ENCODE peak calls at places on chromosomes 2 and 18, in six cellular contexts. N, C, Q, A, L and B are unnamed samples.

GRCh38 chr18:8301427-8302172 is 307.6 kb upstream of the RAB12 start:
- DNase-seq in N (peak), C (no peak), Q (no peak), A (no peak), L (no peak), B (no peak)

GRCh38 chr2:26969089-26969844 is 1.2 kb upstream of the MAPRE3 start:
- DNase-seq in N (peak), C (no peak), Q (no peak), A (no peak), L (no peak), B (no peak)

GRCh38 chr2:223214721-223215120 is 162.7 kb downstream of the KCNE4 start:
- DNase-seq in N (no peak), C (no peak), Q (no peak), A (no peak), L (no peak), B (peak)

GRCh38 chr2:69578201-69578555 is 65.4 kb downstream of the AAK1 start:
- DNase-seq in N (no peak), C (no peak), Q (no peak), A (no peak), L (no peak), B (no peak)

GRCh38 chr2:8215982-8216381 is 465.9 kb upstream of the ID2 start:
- DNase-seq in N (no peak), C (no peak), Q (no peak), A (no peak), L (no peak), B (no peak)

GRCh38 chr2:4549811-4550210 is 846.4 kb downstream of the DCDC2C start:
- DNase-seq in N (no peak), C (no peak), Q (no peak), A (no peak), L (no peak), B (no peak)

GRCh38 chr2:165110394-165110793 is 93.5 kb downstream of the SCN3A start:
- DNase-seq in N (no peak), C (no peak), Q (no peak), A (no peak), L (no peak), B (no peak)

GRCh38 chr2:1915746-1916145 is 171.4 kb upstream of the PXDN start:
- DNase-seq in N (no peak), C (no peak), Q (peak), A (no peak), L (no peak), B (no peak)

GRCh38 chr2:216002274-216002673 is 11.1 kb downstream of the MREG start:
- DNase-seq in N (no peak), C (no peak), Q (no peak), A (no peak), L (no peak), B (no peak)

GRCh38 chr18:43267818-43268217 is 9.5 kb downstream of the SYT4 start:
- DNase-seq in N (no peak), C (no peak), Q (no peak), A (no peak), L (no peak), B (no peak)

GRCh38 chr2:30679416-30680088 is 127.7 kb downstream of the CAPN13 start:
- DNase-seq in N (peak), C (no peak), Q (no peak), A (no peak), L (no peak), B (no peak)

GRCh38 chr2:84676295-84676694 is 160.0 kb downstream of the DNAH6 start:
- DNase-seq in N (peak), C (no peak), Q (no peak), A (no peak), L (no peak), B (peak)

GRCh38 chr2:111116843-111117665 is 3.7 kb upstream of the BCL2L11 start:
- DNase-seq in N (peak), C (peak), Q (peak), A (peak), L (peak), B (peak)

GRCh38 chr2:223598994-223599645 is 3.0 kb downstream of the SCG2 start:
- DNase-seq in N (peak), C (no peak), Q (no peak), A (no peak), L (no peak), B (peak)

GRCh38 chr2:61055557-61055956 is 10.1 kb upstream of the SANBR start:
- DNase-seq in N (peak), C (peak), Q (no peak), A (no peak), L (no peak), B (peak)

GRCh38 chr2:15584767-15585469 is 6.8 kb upstream of the DDX1 start:
- DNase-seq in N (peak), C (no peak), Q (no peak), A (no peak), L (no peak), B (no peak)

GRCh38 chr18:55400590-55401274 is 187.3 kb downstream of the TCF4 start:
- DNase-seq in N (peak), C (no peak), Q (no peak), A (no peak), L (no peak), B (peak)

GRCh38 chr18:8734496-8734895 is 29.1 kb downstream of the MTCL1 start:
- DNase-seq in N (no peak), C (no peak), Q (peak), A (no peak), L (no peak), B (no peak)

GRCh38 chr2:221708916-221709315 is 136.8 kb upstream of the EPHA4 start:
- DNase-seq in N (no peak), C (no peak), Q (no peak), A (no peak), L (no peak), B (no peak)

GRCh38 chr18:57433492-57434176 is 1.5 kb upstream of the ONECUT2 start:
- DNase-seq in N (no peak), C (no peak), Q (no peak), A (no peak), L (peak), B (no peak)

GRCh38 chr18:46148810-46149209 is 44.6 kb downstream of the HAUS1 start:
- DNase-seq in N (peak), C (peak), Q (no peak), A (peak), L (peak), B (peak)

GRCh38 chr2:8437228-8437948 is 244.5 kb upstream of the ID2 start:
- DNase-seq in N (no peak), C (no peak), Q (no peak), A (no peak), L (no peak), B (no peak)

GRCh38 chr2:128789221-128789620 is 470.6 kb upstream of the HS6ST1 start:
- DNase-seq in N (no peak), C (no peak), Q (no peak), A (no peak), L (no peak), B (no peak)

GRCh38 chr2:76311713-76312112 is 601.0 kb upstream of the GCFC2 start:
- DNase-seq in N (no peak), C (no peak), Q (no peak), A (no peak), L (no peak), B (no peak)

GRCh38 chr2:108928660-108929377 is 60.2 kb downstream of the EDAR start:
- DNase-seq in N (no peak), C (no peak), Q (no peak), A (peak), L (no peak), B (no peak)

GRCh38 chr2:130828461-130828860 is 8.3 kb upstream of the ARHGEF4 start:
- DNase-seq in N (no peak), C (no peak), Q (no peak), A (no peak), L (no peak), B (no peak)

GRCh38 chr2:236625156-236625690 is 55.6 kb downstream of the ACKR3 start:
- DNase-seq in N (no peak), C (no peak), Q (no peak), A (no peak), L (no peak), B (no peak)

GRCh38 chr18:63299837-63300787 is 19.5 kb downstream of the BCL2 start:
- DNase-seq in N (peak), C (no peak), Q (no peak), A (no peak), L (no peak), B (no peak)

GRCh38 chr2:60855989-60856669 is 25.2 kb upstream of the REL start:
- DNase-seq in N (no peak), C (no peak), Q (no peak), A (no peak), L (no peak), B (no peak)

GRCh38 chr2:102251042-102251848 is 60.1 kb upstream of the IL1RL1 start:
- DNase-seq in N (no peak), C (peak), Q (no peak), A (peak), L (no peak), B (no peak)

GRCh38 chr2:38856165-38856564 is 19.6 kb downstream of the DHX57 start:
- DNase-seq in N (peak), C (no peak), Q (no peak), A (no peak), L (no peak), B (peak)

GRCh38 chr18:46067431-46068007 is 4.5 kb downstream of the PSTPIP2 start:
- DNase-seq in N (peak), C (no peak), Q (no peak), A (no peak), L (no peak), B (peak)

GRCh38 chr2:131004446-131005209 is 88.6 kb downstream of the FAM168B start:
- DNase-seq in N (no peak), C (no peak), Q (no peak), A (no peak), L (no peak), B (no peak)

GRCh38 chr2:29573602-29574001 is 347.8 kb downstream of the ALK start:
- DNase-seq in N (no peak), C (no peak), Q (no peak), A (no peak), L (no peak), B (no peak)

GRCh38 chr2:3326182-3326537 is 51.5 kb downstream of the EIPR1 start:
- DNase-seq in N (no peak), C (no peak), Q (no peak), A (no peak), L (no peak), B (no peak)

GRCh38 chr2:121502246-121502645 is 28.4 kb upstream of the RNU4ATAC start:
- DNase-seq in N (peak), C (no peak), Q (no peak), A (no peak), L (no peak), B (peak)

GRCh38 chr2:20052872-20053281 is 1.4 kb upstream of the LAPTM4A start:
- DNase-seq in N (peak), C (no peak), Q (peak), A (no peak), L (no peak), B (peak)

GRCh38 chr2:118853129-118853640 is 5.7 kb upstream of the EN1 start:
- DNase-seq in N (no peak), C (no peak), Q (no peak), A (no peak), L (no peak), B (no peak)

GRCh38 chr2:118855451-118856279 is 8.2 kb upstream of the EN1 start:
- DNase-seq in N (peak), C (peak), Q (no peak), A (peak), L (peak), B (peak)

GRCh38 chr2:118854507-118855300 is 7.3 kb upstream of the EN1 start:
- DNase-seq in N (no peak), C (no peak), Q (peak), A (no peak), L (peak), B (no peak)

GRCh38 chr2:118852605-118853128 is 5.2 kb upstream of the EN1 start:
- DNase-seq in N (no peak), C (no peak), Q (no peak), A (no peak), L (peak), B (no peak)

DNA sequence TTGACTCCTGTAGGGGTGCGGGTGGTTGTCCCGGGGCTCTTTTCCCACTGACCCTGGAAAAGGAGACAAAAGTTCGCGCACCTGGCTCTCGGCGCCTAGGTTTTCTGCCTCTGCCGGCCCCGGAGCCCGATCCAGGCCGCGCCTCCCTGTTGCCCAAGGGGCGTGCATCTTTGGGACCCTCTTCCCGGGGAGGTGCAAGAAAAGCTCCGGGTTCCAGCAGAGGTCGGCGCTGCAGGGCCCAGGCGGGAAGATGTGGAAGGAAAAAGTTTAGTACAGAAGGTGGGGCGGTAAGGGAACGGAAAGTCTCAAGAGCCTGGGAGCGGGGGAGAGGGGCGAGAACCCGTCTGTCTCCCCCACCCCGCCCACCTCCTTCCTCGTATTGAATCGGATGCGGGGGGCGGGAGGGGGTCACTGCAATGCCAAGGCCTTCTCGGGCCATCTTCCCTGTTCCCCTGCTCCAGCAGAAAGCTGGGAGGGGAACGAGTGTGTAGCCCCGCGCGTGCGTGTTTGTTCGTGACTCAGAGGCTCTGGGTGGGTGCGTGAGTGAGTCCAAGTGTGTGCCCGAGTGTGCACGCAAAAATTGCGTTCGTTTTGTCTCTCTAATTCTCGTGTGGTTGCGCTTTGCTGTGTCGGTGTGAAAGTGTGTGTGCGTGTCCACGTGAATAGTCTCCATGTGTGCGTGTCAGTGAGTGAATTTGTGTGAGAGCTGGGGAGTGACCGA is 6.4 kb upstream of the EN1 start:
- DNase-seq in N (no peak), C (no peak), Q (peak), A (no peak), L (no peak), B (no peak)
- H3K4me3 ChIP-seq in N (no peak), C (no peak), Q (no peak), A (no peak), L (no peak), B (no peak)

DNA sequence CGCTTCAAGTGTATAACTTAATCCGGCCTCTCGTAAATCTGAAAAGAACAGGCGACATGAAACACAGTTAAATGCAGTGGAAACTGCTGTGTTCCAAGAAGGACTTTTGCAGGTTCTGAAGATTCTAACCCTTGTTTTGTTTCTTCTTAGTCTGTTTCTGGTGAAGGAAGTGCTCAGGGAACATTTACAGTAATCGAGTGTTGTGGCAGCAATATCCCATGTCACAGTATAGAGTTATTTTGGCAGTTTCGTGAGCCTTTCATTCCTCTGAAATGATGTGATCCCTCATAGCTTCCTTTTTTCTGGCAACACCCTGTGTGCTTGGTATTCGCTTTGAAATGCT is 2.7 kb downstream of the CRIM1 start:
- DNase-seq in N (peak), C (no peak), Q (no peak), A (no peak), L (no peak), B (peak)
- H3K4me3 ChIP-seq in N (peak), C (peak), Q (peak), A (no peak), L (no peak), B (peak)

DNA sequence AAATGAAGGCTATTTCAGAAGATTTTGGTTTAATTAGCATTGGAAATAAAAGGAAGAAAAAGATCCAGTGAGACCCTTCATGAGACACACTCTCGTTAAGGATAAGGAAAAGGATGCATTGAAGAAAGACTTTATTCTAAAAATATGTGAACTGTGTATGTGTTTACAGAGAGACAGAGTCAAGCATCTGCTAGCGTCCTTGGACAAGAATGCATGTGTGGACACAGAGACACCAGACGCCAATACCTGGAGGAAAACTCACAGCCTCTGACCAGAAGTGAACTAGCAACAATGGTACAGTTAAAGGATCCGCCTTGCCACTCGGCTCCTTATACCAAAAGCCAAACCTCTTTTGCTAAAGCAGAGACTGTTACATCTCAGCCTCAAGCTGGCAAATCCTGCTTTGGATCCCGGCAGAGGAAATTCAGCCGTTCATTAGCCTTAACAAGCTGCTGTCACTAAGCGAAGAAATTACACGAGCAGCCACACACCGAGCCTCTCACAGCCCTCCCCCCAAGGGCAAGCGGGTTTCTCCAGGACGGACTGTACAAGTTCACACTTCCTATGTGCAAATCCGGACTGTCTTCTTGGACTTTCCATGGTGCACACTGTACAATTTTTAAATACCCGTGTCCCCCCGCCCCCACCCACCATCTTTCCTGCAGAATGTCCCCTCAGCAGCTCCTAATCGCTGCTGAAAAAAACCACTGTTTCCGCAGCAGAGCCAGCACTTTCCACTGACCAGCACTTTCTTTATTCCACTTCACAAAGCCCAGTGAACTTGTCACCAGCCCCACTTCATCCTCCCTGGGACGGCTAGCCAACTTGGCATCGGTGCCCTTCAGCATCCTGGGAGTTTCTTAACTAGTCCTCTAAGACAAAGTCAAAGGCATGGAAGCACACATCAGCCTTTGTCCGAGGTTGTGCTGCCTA is 1.7 kb downstream of the KLF7 start:
- DNase-seq in N (peak), C (peak), Q (peak), A (peak), L (no peak), B (peak)
- H3K4me3 ChIP-seq in N (peak), C (peak), Q (peak), A (peak), L (peak), B (peak)

DNA sequence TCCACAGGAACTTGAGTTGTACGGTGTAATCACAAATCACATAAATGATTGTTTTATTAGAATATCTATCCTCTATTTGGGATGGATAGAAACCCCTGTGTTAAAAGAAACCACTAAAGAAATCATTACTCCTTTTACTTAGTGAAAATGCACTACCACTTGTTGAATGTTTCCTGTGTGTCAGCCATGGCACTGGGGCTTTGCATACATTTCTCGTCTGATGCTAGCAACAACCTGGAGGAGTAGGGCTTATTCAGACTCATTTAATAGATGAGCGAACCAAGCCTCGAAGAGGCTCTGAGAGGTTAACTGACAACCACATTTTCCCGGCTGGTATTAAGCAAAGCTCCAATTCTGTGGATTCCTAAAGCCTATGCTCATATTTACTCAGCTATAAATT is 60.5 kb upstream of the PELI1 start:
- DNase-seq in N (no peak), C (peak), Q (no peak), A (no peak), L (no peak), B (no peak)
- H3K4me3 ChIP-seq in N (no peak), C (peak), Q (no peak), A (peak), L (no peak), B (no peak)

DNA sequence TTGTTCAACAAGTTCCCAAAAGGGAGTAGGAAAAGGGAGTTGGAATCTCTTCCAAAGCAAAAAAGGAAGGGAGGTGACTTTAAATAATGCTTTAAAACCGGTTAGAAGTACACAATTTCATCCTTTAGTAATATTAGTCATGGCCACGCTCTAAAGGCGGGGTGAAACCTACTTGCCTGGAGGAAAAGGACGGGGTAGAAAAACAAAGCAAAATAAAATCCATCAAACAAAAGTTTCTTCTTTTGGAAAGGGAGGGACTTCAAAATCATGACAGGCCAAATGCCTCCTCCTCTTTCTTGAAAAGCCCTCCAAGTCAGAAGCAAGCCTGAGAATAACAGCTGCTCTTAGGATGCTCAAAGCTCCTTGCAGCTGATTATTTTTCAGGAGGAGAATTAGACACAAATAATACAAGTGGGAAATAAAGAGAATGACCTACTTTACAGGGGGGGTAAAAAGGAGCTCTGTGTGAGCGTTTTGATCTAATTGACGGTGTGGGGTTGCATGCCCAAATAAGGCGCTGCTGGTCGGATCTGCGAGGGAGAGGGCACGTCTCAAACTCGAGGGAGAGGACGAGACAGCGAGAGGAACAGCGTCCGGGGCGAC is 1.8 kb upstream of the NPAS2 start:
- DNase-seq in N (peak), C (peak), Q (no peak), A (peak), L (no peak), B (peak)
- H3K4me3 ChIP-seq in N (peak), C (no peak), Q (peak), A (no peak), L (peak), B (peak)